ENCODE peak calls at places on chromosomes 12 and 14, in seven cellular contexts. One of them, this sample, is unnamed.

GRCh38 chr12:21818627-21819026 is 44.1 kb upstream of the KCNJ8 start:
- DNase-seq in GM12878: no peak
- DNase-seq in HepG2: no peak
- DNase-seq in K562: no peak
- DNase-seq in H1: no peak
- DNase-seq in GM12892: no peak
- DNase-seq in SK-N-SH: no peak
- DNase-seq in this sample: no peak

GRCh38 chr12:52884526-52885293 is 20.2 kb downstream of the KRT8 start:
- DNase-seq in GM12878: no peak
- DNase-seq in GM12892: peak; percentile 68
- DNase-seq in K562: peak; percentile 90
- DNase-seq in HepG2: peak; percentile 97
- DNase-seq in SK-N-SH: peak; percentile 86
- DNase-seq in H1: peak; percentile 98
- DNase-seq in this sample: peak; percentile 69

GRCh38 chr12:4700621-4701026 is 19.6 kb upstream of the GALNT8 start:
- DNase-seq in H1: no peak
- DNase-seq in HepG2: no peak
- DNase-seq in SK-N-SH: no peak
- DNase-seq in GM12878: no peak
- DNase-seq in GM12892: no peak
- DNase-seq in K562: no peak
- DNase-seq in this sample: no peak

GRCh38 chr12:111093428-111094142 is 173.2 kb upstream of the MYL2 start:
- DNase-seq in K562: no peak
- DNase-seq in H1: no peak
- DNase-seq in GM12878: peak; percentile 21
- DNase-seq in HepG2: no peak
- DNase-seq in GM12892: no peak
- DNase-seq in SK-N-SH: no peak
- DNase-seq in this sample: peak; percentile 52

GRCh38 chr14:70646705-70647104 is 5.0 kb downstream of the TTC9 start:
- DNase-seq in HepG2: no peak
- DNase-seq in SK-N-SH: no peak
- DNase-seq in H1: no peak
- DNase-seq in GM12892: no peak
- DNase-seq in GM12878: no peak
- DNase-seq in K562: no peak
- DNase-seq in this sample: no peak

GRCh38 chr12:95700316-95700785 is 90.2 kb downstream of the NTN4 start:
- DNase-seq in H1: no peak
- DNase-seq in GM12892: peak; percentile 23
- DNase-seq in K562: no peak
- DNase-seq in GM12878: peak; percentile 83
- DNase-seq in SK-N-SH: no peak
- DNase-seq in HepG2: no peak
- DNase-seq in this sample: peak; percentile 23

GRCh38 chr14:100546051-100546443 is 41.2 kb downstream of the BEGAIN start:
- DNase-seq in GM12892: peak; percentile 61
- DNase-seq in HepG2: no peak
- DNase-seq in K562: peak; percentile 88
- DNase-seq in GM12878: no peak
- DNase-seq in SK-N-SH: no peak
- DNase-seq in H1: peak; percentile 67
- DNase-seq in this sample: no peak

GRCh38 chr14:99554184-99554583 is 49.8 kb downstream of the CCDC85C start:
- DNase-seq in K562: no peak
- DNase-seq in SK-N-SH: no peak
- DNase-seq in HepG2: no peak
- DNase-seq in H1: no peak
- DNase-seq in GM12892: no peak
- DNase-seq in GM12878: no peak
- DNase-seq in this sample: no peak

GRCh38 chr12:117522559-117522958 is 161.1 kb upstream of the NOS1 start:
- DNase-seq in GM12878: no peak
- DNase-seq in K562: no peak
- DNase-seq in GM12892: no peak
- DNase-seq in HepG2: no peak
- DNase-seq in H1: no peak
- DNase-seq in SK-N-SH: no peak
- DNase-seq in this sample: no peak

GRCh38 chr12:101343893-101344292 is 63.7 kb downstream of the ARL1 start:
- DNase-seq in K562: no peak
- DNase-seq in H1: no peak
- DNase-seq in HepG2: no peak
- DNase-seq in GM12878: no peak
- DNase-seq in GM12892: no peak
- DNase-seq in SK-N-SH: no peak
- DNase-seq in this sample: no peak

GRCh38 chr12:10065241-10065640 is 33.5 kb downstream of the CLEC1A start:
- DNase-seq in H1: no peak
- DNase-seq in HepG2: no peak
- DNase-seq in K562: no peak
- DNase-seq in SK-N-SH: no peak
- DNase-seq in GM12878: no peak
- DNase-seq in GM12892: no peak
- DNase-seq in this sample: no peak

GRCh38 chr14:99725774-99726537 is 41.9 kb downstream of the CYP46A1 start:
- DNase-seq in H1: peak; percentile 50
- DNase-seq in K562: no peak
- DNase-seq in HepG2: no peak
- DNase-seq in GM12892: no peak
- DNase-seq in SK-N-SH: no peak
- DNase-seq in GM12878: no peak
- DNase-seq in this sample: no peak

GRCh38 chr14:57749267-57749666 is 116.6 kb downstream of the SLC35F4 start:
- DNase-seq in K562: no peak
- DNase-seq in SK-N-SH: no peak
- DNase-seq in HepG2: no peak
- DNase-seq in GM12892: no peak
- DNase-seq in GM12878: no peak
- DNase-seq in H1: no peak
- DNase-seq in this sample: no peak

GRCh38 chr14:58599145-58599544 is 38.6 kb upstream of the DACT1 start:
- DNase-seq in HepG2: no peak
- DNase-seq in SK-N-SH: no peak
- DNase-seq in H1: no peak
- DNase-seq in K562: no peak
- DNase-seq in GM12878: no peak
- DNase-seq in GM12892: no peak
- DNase-seq in this sample: no peak

GRCh38 chr14:23443411-23443812 is 8.0 kb upstream of the MYH7 start:
- DNase-seq in H1: no peak
- DNase-seq in K562: no peak
- DNase-seq in HepG2: no peak
- DNase-seq in GM12878: no peak
- DNase-seq in SK-N-SH: no peak
- DNase-seq in GM12892: no peak
- DNase-seq in this sample: no peak

GRCh38 chr14:61696753-61697318 is 1.5 kb downstream of the HIF1A start:
- DNase-seq in H1: no peak
- DNase-seq in K562: no peak
- DNase-seq in SK-N-SH: no peak
- DNase-seq in GM12892: no peak
- DNase-seq in HepG2: no peak
- DNase-seq in GM12878: no peak
- DNase-seq in this sample: no peak

GRCh38 chr12:48956279-48957140 is 777 bp downstream of the ARF3 start:
- DNase-seq in H1: peak; percentile 83
- DNase-seq in GM12878: peak; percentile 59
- DNase-seq in K562: peak; percentile 91
- DNase-seq in HepG2: peak; percentile 68
- DNase-seq in GM12892: no peak
- DNase-seq in SK-N-SH: peak; percentile 85
- DNase-seq in this sample: no peak

GRCh38 chr14:78835052-78835451 is 664.9 kb downstream of the NRXN3 start:
- DNase-seq in GM12892: no peak
- DNase-seq in SK-N-SH: no peak
- DNase-seq in HepG2: no peak
- DNase-seq in K562: no peak
- DNase-seq in GM12878: no peak
- DNase-seq in H1: no peak
- DNase-seq in this sample: no peak

GRCh38 chr12:103801709-103802585 is 39.1 kb downstream of the NT5DC3 start:
- DNase-seq in K562: no peak
- DNase-seq in GM12892: no peak
- DNase-seq in SK-N-SH: no peak
- DNase-seq in GM12878: no peak
- DNase-seq in HepG2: peak; percentile 57
- DNase-seq in H1: no peak
- DNase-seq in this sample: no peak

GRCh38 chr14:22577334-22577908 is 11.6 kb downstream of the DAD1 start:
- DNase-seq in K562: no peak
- DNase-seq in SK-N-SH: no peak
- DNase-seq in GM12878: no peak
- DNase-seq in GM12892: no peak
- DNase-seq in H1: no peak
- DNase-seq in HepG2: no peak
- DNase-seq in this sample: no peak

GRCh38 chr14:69891422-69891821 is 12.2 kb downstream of the SMOC1 start:
- DNase-seq in SK-N-SH: no peak
- DNase-seq in K562: no peak
- DNase-seq in HepG2: no peak
- DNase-seq in GM12892: no peak
- DNase-seq in H1: peak; percentile 51
- DNase-seq in GM12878: no peak
- DNase-seq in this sample: no peak

GRCh38 chr12:29153231-29153630 is 4.2 kb downstream of the FAR2 start:
- DNase-seq in GM12878: no peak
- DNase-seq in H1: no peak
- DNase-seq in K562: no peak
- DNase-seq in HepG2: no peak
- DNase-seq in SK-N-SH: no peak
- DNase-seq in GM12892: no peak
- DNase-seq in this sample: no peak

GRCh38 chr12:6221146-6221545 is 20.9 kb downstream of the CD9 start:
- DNase-seq in SK-N-SH: no peak
- DNase-seq in K562: no peak
- DNase-seq in HepG2: no peak
- DNase-seq in H1: no peak
- DNase-seq in GM12878: no peak
- DNase-seq in GM12892: no peak
- DNase-seq in this sample: no peak

GRCh38 chr12:28708918-28709371 is 440.1 kb upstream of the FAR2 start:
- DNase-seq in GM12892: no peak
- DNase-seq in GM12878: no peak
- DNase-seq in H1: no peak
- DNase-seq in K562: no peak
- DNase-seq in SK-N-SH: no peak
- DNase-seq in HepG2: no peak
- DNase-seq in this sample: no peak

GRCh38 chr12:109719123-109720022 is 5.7 kb downstream of the FAM222A start:
- DNase-seq in H1: no peak
- DNase-seq in K562: peak; percentile 36
- DNase-seq in GM12878: no peak
- DNase-seq in HepG2: peak; percentile 66
- DNase-seq in SK-N-SH: peak; percentile 72
- DNase-seq in GM12892: no peak
- DNase-seq in this sample: no peak

GRCh38 chr12:116525418-116526001 is 33.7 kb upstream of the MAP1LC3B2 start:
- DNase-seq in GM12878: no peak
- DNase-seq in SK-N-SH: no peak
- DNase-seq in GM12892: no peak
- DNase-seq in H1: no peak
- DNase-seq in HepG2: no peak
- DNase-seq in K562: no peak
- DNase-seq in this sample: no peak

GRCh38 chr12:118960865-118961264 is 20.5 kb upstream of the SRRM4 start:
- DNase-seq in K562: no peak
- DNase-seq in SK-N-SH: no peak
- DNase-seq in H1: no peak
- DNase-seq in GM12878: no peak
- DNase-seq in GM12892: no peak
- DNase-seq in HepG2: no peak
- DNase-seq in this sample: no peak
- TF ChIP-seq TAF1 in K562: no peak
- TF ChIP-seq TAF1 in SK-N-SH: no peak
- TF ChIP-seq TAF1 in H1: no peak
- TF ChIP-seq TAF1 in GM12878: no peak
- TF ChIP-seq TAF1 in GM12892: no peak
- TF ChIP-seq TAF1 in HepG2: no peak
- TF ChIP-seq TAF1 in this sample: no peak

DNA sequence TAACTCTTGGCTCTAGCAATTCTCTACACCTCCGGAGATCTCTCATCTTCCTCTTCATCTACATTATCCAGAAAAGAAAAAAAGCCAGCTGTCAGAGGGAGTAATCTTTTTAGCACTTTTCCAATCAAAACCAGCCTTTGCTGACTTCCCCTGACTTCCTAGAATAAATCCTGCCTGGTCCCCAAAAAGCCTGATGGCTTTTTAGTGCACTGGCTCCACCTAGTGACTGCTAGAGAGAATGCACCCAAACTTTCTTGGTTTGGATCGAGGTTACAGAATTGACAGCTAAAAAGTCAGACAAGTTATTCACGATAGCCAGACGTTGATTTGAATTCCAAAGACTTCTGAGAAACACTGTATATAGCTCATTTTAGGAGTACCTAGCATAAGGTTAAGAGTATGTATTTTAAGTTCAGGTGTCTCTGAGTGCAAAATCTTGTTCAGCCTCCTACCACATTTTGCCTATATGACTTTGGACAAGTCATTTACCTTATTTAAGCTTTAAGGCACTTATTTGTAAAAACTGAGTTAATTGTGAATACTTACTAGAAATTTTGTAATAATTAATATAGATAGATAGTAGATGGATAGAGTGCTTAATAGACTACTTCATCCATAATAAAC is 185.7 kb upstream of the GRIN2B start:
- DNase-seq in SK-N-SH: peak; percentile 67
- DNase-seq in K562: peak; percentile 49
- DNase-seq in H1: peak; percentile 76
- DNase-seq in GM12892: peak; percentile 31
- DNase-seq in GM12878: no peak
- DNase-seq in HepG2: peak; percentile 30
- DNase-seq in this sample: peak; percentile 34
- TF ChIP-seq TAF1 in SK-N-SH: no peak
- TF ChIP-seq TAF1 in K562: no peak
- TF ChIP-seq TAF1 in H1: no peak
- TF ChIP-seq TAF1 in GM12892: no peak
- TF ChIP-seq TAF1 in GM12878: no peak
- TF ChIP-seq TAF1 in HepG2: no peak
- TF ChIP-seq TAF1 in this sample: no peak

GRCh38 chr12:20527396-20528154 is 159.2 kb downstream of the PDE3A start:
- DNase-seq in H1: no peak
- DNase-seq in K562: no peak
- DNase-seq in GM12892: no peak
- DNase-seq in GM12878: no peak
- DNase-seq in SK-N-SH: no peak
- DNase-seq in HepG2: no peak
- DNase-seq in this sample: no peak
- TF ChIP-seq TAF1 in H1: no peak
- TF ChIP-seq TAF1 in K562: no peak
- TF ChIP-seq TAF1 in GM12892: no peak
- TF ChIP-seq TAF1 in GM12878: no peak
- TF ChIP-seq TAF1 in SK-N-SH: no peak
- TF ChIP-seq TAF1 in HepG2: no peak
- TF ChIP-seq TAF1 in this sample: no peak

DNA sequence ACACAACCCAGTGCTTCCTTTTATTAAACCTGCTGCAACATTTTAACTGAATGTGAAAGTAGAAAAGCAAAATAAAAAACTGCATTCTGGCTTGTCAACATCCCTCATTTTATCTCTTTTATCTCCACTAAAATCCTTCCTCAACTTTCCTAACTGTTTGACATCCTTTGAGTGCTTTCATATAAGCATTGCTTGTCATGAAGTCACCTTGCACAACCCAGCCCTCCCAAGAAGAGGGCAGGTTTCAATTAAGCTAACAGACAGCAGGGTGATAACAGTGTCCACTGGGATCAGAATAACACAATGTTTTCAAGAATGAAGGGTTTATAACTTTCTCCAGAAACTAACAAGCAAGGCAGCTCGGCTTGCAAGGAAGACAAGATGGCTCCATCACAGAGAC is 16.3 kb upstream of the TSPAN8 start:
- DNase-seq in GM12892: no peak
- DNase-seq in SK-N-SH: no peak
- DNase-seq in HepG2: no peak
- DNase-seq in K562: no peak
- DNase-seq in H1: no peak
- DNase-seq in GM12878: no peak
- DNase-seq in this sample: no peak
- TF ChIP-seq TAF1 in GM12892: no peak
- TF ChIP-seq TAF1 in SK-N-SH: no peak
- TF ChIP-seq TAF1 in HepG2: no peak
- TF ChIP-seq TAF1 in K562: no peak
- TF ChIP-seq TAF1 in H1: no peak
- TF ChIP-seq TAF1 in GM12878: no peak
- TF ChIP-seq TAF1 in this sample: no peak